ENCODE peak calls at places on chromosomes 7 and 10, in nine cellular contexts. T is PC-3, G is GM23248, J is hepatocyte, O is HCT116, Z is GM23338, D is neural progenitor cell, S is SK-N-SH, R is MM.1S. M is an unnamed sample.

GRCh38 chr7:101941481-101942383 is 124.3 kb downstream of the CUX1 start:
- DNase-seq in T (peak), G (peak), J (peak), O (peak), Z (no peak), D (no peak), S (no peak), R (peak), M (no peak)

GRCh38 chr10:29926649-29927048 is 132.7 kb downstream of the JCAD start:
- DNase-seq in T (peak), G (peak), J (peak), O (no peak), Z (peak), D (peak), S (no peak), R (no peak), M (no peak)

GRCh38 chr10:116836902-116837513 is 12.3 kb upstream of the ENO4 start:
- DNase-seq in T (no peak), G (no peak), J (no peak), O (no peak), Z (no peak), D (no peak), S (no peak), R (no peak), M (no peak)

GRCh38 chr7:89775459-89775858 is 378.8 kb upstream of the STEAP1 start:
- DNase-seq in T (no peak), G (no peak), J (no peak), O (no peak), Z (no peak), D (no peak), S (no peak), R (no peak), M (no peak)

GRCh38 chr10:48284002-48284546 is 9.6 kb upstream of the FRMPD2 start:
- DNase-seq in T (no peak), G (no peak), J (no peak), O (no peak), Z (no peak), D (no peak), S (no peak), R (no peak), M (no peak)

GRCh38 chr7:153188161-153188560 is 428.6 kb downstream of the ACTR3B start:
- DNase-seq in T (no peak), G (no peak), J (no peak), O (no peak), Z (no peak), D (no peak), S (no peak), R (no peak), M (no peak)

GRCh38 chr10:77165445-77166316 is 471.9 kb downstream of the KCNMA1 start:
- DNase-seq in T (peak), G (peak), J (peak), O (peak), Z (peak), D (peak), S (peak), R (peak), M (peak)

GRCh38 chr10:124744047-124744687 is at the start of gene FAM53B:
- DNase-seq in T (peak), G (peak), J (peak), O (peak), Z (peak), D (peak), S (peak), R (peak), M (peak)

GRCh38 chr7:114431198-114431597 is 16.6 kb downstream of the FOXP2 start:
- DNase-seq in T (no peak), G (no peak), J (no peak), O (no peak), Z (no peak), D (peak), S (no peak), R (no peak), M (no peak)

GRCh38 chr7:24820730-24821044 is 63.4 kb upstream of the GSDME start:
- DNase-seq in T (peak), G (no peak), J (peak), O (no peak), Z (no peak), D (no peak), S (no peak), R (no peak), M (no peak)

GRCh38 chr7:65971021-65971420 is 11.0 kb downstream of the GUSB start:
- DNase-seq in T (no peak), G (no peak), J (no peak), O (no peak), Z (no peak), D (no peak), S (no peak), R (no peak), M (no peak)

GRCh38 chr10:44827431-44828006 is 83.6 kb upstream of the TMEM72 start:
- DNase-seq in T (no peak), G (no peak), J (no peak), O (no peak), Z (no peak), D (no peak), S (no peak), R (no peak), M (no peak)

GRCh38 chr10:3048114-3049019 is 19.0 kb upstream of the PFKP start:
- DNase-seq in T (no peak), G (peak), J (no peak), O (no peak), Z (no peak), D (peak), S (no peak), R (no peak), M (no peak)

GRCh38 chr10:32171213-32171612 is 115.0 kb upstream of the KIF5B start:
- DNase-seq in T (peak), G (no peak), J (peak), O (no peak), Z (no peak), D (no peak), S (no peak), R (no peak), M (no peak)

GRCh38 chr7:141708053-141708452 is at the start of gene WEE2:
- DNase-seq in T (no peak), G (no peak), J (no peak), O (no peak), Z (no peak), D (no peak), S (no peak), R (no peak), M (no peak)

GRCh38 chr10:69800109-69800508 is 1.6 kb upstream of the COL13A1 start:
- DNase-seq in T (peak), G (peak), J (peak), O (peak), Z (peak), D (peak), S (peak), R (peak), M (peak)

GRCh38 chr7:158353606-158354570 is 233.7 kb downstream of the PTPRN2 start:
- DNase-seq in T (peak), G (peak), J (no peak), O (peak), Z (peak), D (peak), S (peak), R (peak), M (peak)

GRCh38 chr10:129097776-129098175 is 369.3 kb upstream of the MGMT start:
- DNase-seq in T (no peak), G (peak), J (no peak), O (no peak), Z (no peak), D (no peak), S (no peak), R (no peak), M (no peak)
- H3K27ac ChIP-seq in T (no peak), G (no peak), J (no peak), O (no peak), Z (no peak), D (no peak), S (no peak), R (no peak), M (no peak)

DNA sequence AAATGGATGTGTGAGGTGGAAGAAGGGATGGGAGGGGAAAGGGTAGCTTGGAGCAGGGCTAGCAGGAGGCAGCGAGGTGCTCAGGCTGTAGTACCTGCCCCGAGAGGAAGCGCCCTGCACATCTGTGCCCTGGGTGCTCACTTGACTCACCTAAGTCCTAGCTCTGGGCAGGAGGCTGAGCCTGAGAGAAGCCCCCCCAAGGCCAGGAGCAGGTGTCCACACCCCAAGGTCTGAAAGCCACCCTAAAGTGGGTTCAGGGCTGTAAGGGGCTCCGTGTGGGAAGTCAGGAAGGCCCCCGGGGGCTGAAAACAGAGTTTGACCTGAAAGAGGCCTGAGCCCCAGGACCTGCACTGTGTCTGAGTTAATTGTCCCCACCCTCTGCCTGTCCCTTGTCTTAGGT is 95.8 kb upstream of the PODXL start:
- DNase-seq in T (no peak), G (no peak), J (no peak), O (no peak), Z (no peak), D (no peak), S (no peak), R (no peak), M (no peak)
- TF ChIP-seq EZH2phosphoT487 in T (no peak), G (no peak), J (no peak), O (no peak), Z (no peak), D (no peak), S (no peak), R (no peak), M (no peak)

DNA sequence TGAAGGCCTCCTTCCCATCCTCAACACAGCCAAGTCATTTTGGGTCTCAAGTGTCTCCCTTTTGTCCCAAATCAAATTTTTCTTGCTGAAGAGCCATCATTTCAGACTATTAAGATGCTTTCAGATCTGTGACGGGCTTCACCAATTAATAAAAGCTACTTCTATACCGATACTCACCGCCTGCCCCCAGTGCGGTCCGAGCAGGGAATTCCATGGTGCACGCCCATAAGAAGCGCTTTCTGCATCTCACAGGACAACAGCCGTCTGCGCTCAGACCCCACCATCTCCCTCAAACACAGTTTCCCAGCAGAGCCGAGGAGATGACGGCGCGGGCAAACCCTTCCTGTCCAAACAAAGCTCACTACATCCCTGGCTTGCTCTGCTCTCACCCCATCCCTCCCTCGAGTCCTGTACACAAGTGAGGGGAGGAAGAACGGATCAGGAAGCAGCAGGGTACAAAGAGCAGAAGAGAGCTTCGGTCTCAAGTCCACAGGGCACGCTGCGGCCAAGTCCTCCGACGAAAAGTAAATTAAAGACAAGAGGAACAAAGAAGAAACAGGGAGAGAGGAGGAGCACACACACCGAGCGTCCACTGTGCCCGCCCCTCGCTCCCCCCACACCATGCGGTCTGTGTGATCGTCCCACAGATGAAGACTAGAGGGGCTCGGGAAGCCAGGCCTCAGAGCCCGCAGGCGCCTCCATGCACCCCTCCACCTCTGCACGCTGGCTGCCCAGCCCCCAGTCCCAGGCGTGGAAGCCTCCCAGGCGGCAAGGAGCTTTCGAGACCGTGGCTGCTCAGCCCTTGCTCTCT is 122.0 kb downstream of the MAD1L1 start:
- DNase-seq in T (no peak), G (no peak), J (peak), O (no peak), Z (no peak), D (no peak), S (no peak), R (no peak), M (no peak)
- H3K27ac ChIP-seq in T (peak), G (peak), J (peak), O (peak), Z (peak), D (no peak), S (peak), R (no peak), M (peak)

GRCh38 chr10:117994771-117995170 is 52.0 kb downstream of the RAB11FIP2 start:
- DNase-seq in T (no peak), G (no peak), J (no peak), O (no peak), Z (no peak), D (peak), S (no peak), R (no peak), M (no peak)
- TF ChIP-seq EZH2phosphoT487 in T (no peak), G (no peak), J (no peak), O (no peak), Z (no peak), D (no peak), S (no peak), R (no peak), M (no peak)

GRCh38 chr10:86751477-86751876 is 4.9 kb upstream of the BMPR1A start:
- DNase-seq in T (no peak), G (no peak), J (no peak), O (no peak), Z (no peak), D (no peak), S (no peak), R (no peak), M (no peak)

GRCh38 chr10:86749835-86750234 is 6.6 kb upstream of the BMPR1A start:
- DNase-seq in T (no peak), G (no peak), J (no peak), O (no peak), Z (no peak), D (no peak), S (no peak), R (no peak), M (no peak)

GRCh38 chr10:86744067-86744725 is 12.2 kb upstream of the BMPR1A start:
- DNase-seq in T (no peak), G (no peak), J (no peak), O (no peak), Z (no peak), D (no peak), S (no peak), R (no peak), M (no peak)

GRCh38 chr10:86752311-86752710 is 4.1 kb upstream of the BMPR1A start:
- DNase-seq in T (no peak), G (no peak), J (peak), O (no peak), Z (no peak), D (no peak), S (no peak), R (no peak), M (no peak)

GRCh38 chr10:86747796-86748581 is 8.4 kb upstream of the BMPR1A start:
- DNase-seq in T (peak), G (peak), J (no peak), O (no peak), Z (no peak), D (no peak), S (no peak), R (no peak), M (peak)
- H3K27ac ChIP-seq in T (no peak), G (no peak), J (no peak), O (no peak), Z (no peak), D (no peak), S (no peak), R (no peak), M (no peak)

DNA sequence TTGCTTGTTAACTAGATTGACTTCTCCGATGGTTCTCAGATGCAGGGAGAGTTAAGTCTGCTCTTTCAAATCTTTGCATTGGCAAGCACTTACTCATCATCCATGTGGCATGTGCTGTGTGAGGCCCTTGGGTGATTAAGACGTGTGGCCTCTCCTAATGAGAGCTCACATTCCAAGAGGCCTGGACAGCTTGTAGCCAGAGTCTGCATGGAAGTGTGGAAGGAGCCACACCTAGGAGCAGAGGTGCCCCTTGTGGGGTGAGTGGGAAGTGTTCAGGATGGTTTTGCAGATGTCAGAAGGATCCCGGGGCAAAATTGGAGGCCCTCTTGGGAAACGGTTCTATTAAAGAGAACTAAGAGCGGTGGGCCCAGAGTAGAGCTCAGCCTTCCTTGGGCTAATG is 225.9 kb downstream of the PAXIP1 start:
- DNase-seq in T (no peak), G (peak), J (peak), O (peak), Z (no peak), D (peak), S (peak), R (no peak), M (no peak)
- TF ChIP-seq EZH2phosphoT487 in T (no peak), G (no peak), J (no peak), O (no peak), Z (no peak), D (no peak), S (no peak), R (no peak), M (no peak)

GRCh38 chr10:24215603-24216002 is 6.7 kb downstream of the KIAA1217 start:
- DNase-seq in T (no peak), G (no peak), J (no peak), O (no peak), Z (no peak), D (no peak), S (no peak), R (no peak), M (no peak)

GRCh38 chr10:24213881-24214280 is 4.9 kb downstream of the KIAA1217 start:
- DNase-seq in T (no peak), G (no peak), J (no peak), O (no peak), Z (no peak), D (no peak), S (no peak), R (no peak), M (no peak)

GRCh38 chr10:24209946-24210491 is 1.1 kb downstream of the KIAA1217 start:
- DNase-seq in T (peak), G (peak), J (peak), O (no peak), Z (no peak), D (no peak), S (peak), R (peak), M (no peak)

GRCh38 chr10:24215193-24215592 is 6.3 kb downstream of the KIAA1217 start:
- DNase-seq in T (no peak), G (peak), J (peak), O (no peak), Z (no peak), D (no peak), S (no peak), R (no peak), M (no peak)

DNA sequence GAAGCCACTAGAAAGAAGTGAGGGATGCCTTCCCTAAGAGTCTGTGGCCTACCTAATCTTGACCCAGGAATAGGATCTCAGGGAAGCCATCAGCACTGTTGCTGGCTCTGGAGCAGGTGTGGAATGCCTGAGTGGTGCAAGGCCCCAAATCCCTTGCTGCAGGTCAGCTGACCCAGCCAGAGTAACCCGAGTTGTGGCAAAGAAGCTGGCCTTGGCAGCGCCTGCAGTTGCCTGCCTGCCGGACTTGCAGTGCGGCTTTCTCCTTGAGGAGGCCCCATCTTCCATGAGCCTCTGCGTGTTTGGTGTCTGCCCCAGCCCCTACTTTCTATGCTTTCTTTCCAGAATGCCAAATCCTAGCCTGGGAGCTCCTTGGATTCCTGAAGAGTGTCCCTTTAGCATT is 5.8 kb downstream of the KIAA1217 start:
- DNase-seq in T (no peak), G (no peak), J (no peak), O (no peak), Z (no peak), D (no peak), S (no peak), R (no peak), M (no peak)
- H3K27ac ChIP-seq in T (no peak), G (no peak), J (peak), O (no peak), Z (no peak), D (peak), S (no peak), R (no peak), M (no peak)

GRCh38 chr7:103524042-103524907 is 78.3 kb upstream of the SLC26A5 start:
- DNase-seq in T (peak), G (peak), J (peak), O (peak), Z (peak), D (peak), S (peak), R (peak), M (peak)
- TF ChIP-seq EZH2phosphoT487 in T (no peak), G (no peak), J (no peak), O (no peak), Z (no peak), D (no peak), S (no peak), R (no peak), M (no peak)

M was measured in OCI-LY7.